ENCODE peak calls at places on chromosomes 2 and 18, in five cellular contexts. I is NCI-H2171; W is stimulated activated CD4-positive, alpha-beta T cell treated with anti-CD3 and anti-CD28 coated beads, Interleukin-12 subunit alpha, Interleukin-12 subunit beta, amount 100 ng/mL, for 4 hours; S is Jurkat, Clone E6-1; R is activated CD4-positive, alpha-beta T cell treated with anti-CD3 and anti-CD28 coated beads, Interleukin-2, amount 50 U/mL, for 1 hour. E is an unnamed sample.

GRCh38 chr18:5104246-5104645 is 92.8 kb downstream of the AKAIN1 start:
- DNase-seq in I (no peak), W (no peak), S (no peak), R (no peak), E (no peak)

GRCh38 chr18:61850756-61851155 is 42.1 kb downstream of the RNF152 start:
- DNase-seq in I (no peak), W (no peak), S (no peak), R (no peak), E (no peak)

GRCh38 chr2:23429036-23429435 is 44.1 kb downstream of the KLHL29 start:
- DNase-seq in I (no peak), W (no peak), S (no peak), R (no peak), E (no peak)

GRCh38 chr18:62073461-62073860 is 113.4 kb downstream of the PIGN start:
- DNase-seq in I (no peak), W (no peak), S (no peak), R (no peak), E (no peak)

GRCh38 chr2:114089636-114090325 is 199.9 kb downstream of the ACTR3 start:
- DNase-seq in I (no peak), W (no peak), S (no peak), R (no peak), E (no peak)

GRCh38 chr2:60674524-60675165 is 81.4 kb upstream of the PAPOLG start:
- DNase-seq in I (peak), W (peak), S (peak), R (peak), E (peak)

GRCh38 chr2:120631719-120632118 is 103.9 kb upstream of the GLI2 start:
- DNase-seq in I (no peak), W (no peak), S (no peak), R (no peak), E (no peak)

GRCh38 chr2:186429095-186429494 is 57.0 kb upstream of the ZC3H15 start:
- DNase-seq in I (no peak), W (no peak), S (no peak), R (no peak), E (no peak)

GRCh38 chr2:180175736-180176135 is 168.6 kb upstream of the CWC22 start:
- DNase-seq in I (no peak), W (no peak), S (no peak), R (no peak), E (no peak)

GRCh38 chr18:79912994-79913831 is 38.2 kb downstream of the SLC66A2 start:
- DNase-seq in I (no peak), W (no peak), S (no peak), R (no peak), E (no peak)

GRCh38 chr2:84906108-84906899 is 848 bp downstream of the TMSB10 start:
- DNase-seq in I (no peak), W (peak), S (no peak), R (peak), E (peak)